ENCODE peak calls at places on chromosomes 4 and X, in eight cellular contexts. I is K562, C is endothelial cell of umbilical vein, B is HepG2, W is GM12878, Q is HCT116, A is SK-N-SH, U is H1. E is an unnamed sample.

GRCh38 chr4:174523003-174523693 is 860 bp upstream of the HPGD start:
- DNase-seq in B (no peak), C (no peak), A (no peak), W (no peak), U (no peak), I (no peak), Q (no peak), E (peak; percentile 22)

GRCh38 chrX:129961180-129962083 is 21.0 kb upstream of the BCORL1 start:
- DNase-seq in A (no peak), C (no peak), W (peak; percentile 17), U (peak; percentile 72), Q (peak; percentile 12), B (peak; percentile 44), I (peak; percentile 88), E (peak; percentile 80)

GRCh38 chrX:133726211-133726630 is 259.2 kb downstream of the GPC3 start:
- DNase-seq in C (peak; percentile 15), A (no peak), U (no peak), I (no peak), B (peak; percentile 27), Q (peak; percentile 27), W (no peak), E (no peak)

GRCh38 chrX:69019073-69019890 is 146.0 kb downstream of the PJA1 start:
- DNase-seq in W (no peak), I (no peak), C (no peak), Q (no peak), U (no peak), A (no peak), B (no peak), E (no peak)

GRCh38 chrX:47595701-47596655 is 13.7 kb downstream of the TIMP1 start:
- DNase-seq in A (no peak), U (no peak), I (no peak), B (no peak), Q (no peak), C (peak; percentile 60), W (no peak), E (no peak)

GRCh38 chr4:11691236-11691635 is 262.5 kb upstream of the HS3ST1 start:
- DNase-seq in W (no peak), I (no peak), B (no peak), U (no peak), Q (no peak), C (peak; percentile 61), A (no peak), E (no peak)

GRCh38 chr4:98688416-98689290 is 30.2 kb upstream of the TSPAN5 start:
- DNase-seq in I (peak; percentile 58), C (peak; percentile 90), Q (peak; percentile 60), U (no peak), A (peak; percentile 29), B (peak; percentile 9), W (no peak), E (no peak)

GRCh38 chr4:156606444-156607197 is 365.0 kb downstream of the PDGFC start:
- DNase-seq in B (no peak), W (no peak), I (no peak), C (no peak), U (no peak), A (no peak), Q (no peak), E (no peak)

GRCh38 chrX:151870603-151871002 is 42.1 kb upstream of the MAGEA4 start:
- DNase-seq in I (no peak), C (peak; percentile 90), Q (peak; percentile 13), U (no peak), W (no peak), A (no peak), B (peak; percentile 2), E (no peak)

GRCh38 chr4:55670695-55671094 is 34.6 kb upstream of the NMU start:
- DNase-seq in B (no peak), A (no peak), W (no peak), U (no peak), C (no peak), I (peak; percentile 47), Q (no peak), E (no peak)

GRCh38 chrX:45851434-45851991 is 650.8 kb upstream of the DIPK2B start:
- DNase-seq in A (peak; percentile 15), B (no peak), I (no peak), W (no peak), Q (peak; percentile 49), U (peak; percentile 65), C (peak; percentile 1), E (peak; percentile 83)

DNA sequence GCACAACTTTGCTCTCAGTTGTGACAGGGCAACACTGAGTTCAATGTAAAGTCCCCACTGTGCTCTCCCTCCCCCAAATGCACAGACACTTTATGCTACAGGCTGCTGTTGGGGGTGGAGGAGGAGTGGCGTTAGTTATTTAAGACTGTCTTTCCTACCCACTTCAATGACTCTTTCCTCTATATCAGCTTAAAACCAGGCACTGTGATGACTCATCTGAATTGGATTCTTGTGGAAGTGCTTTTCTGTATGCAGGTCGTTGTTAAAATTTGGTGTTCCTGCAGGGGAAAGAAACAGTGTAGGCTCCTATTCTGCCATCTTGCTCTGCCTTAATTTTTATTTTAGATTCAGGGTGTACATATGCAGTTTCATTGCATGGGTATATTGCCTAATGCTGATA is 1157.2 kb upstream of the ADGRL3 start:
- DNase-seq in Q (no peak), C (no peak), A (no peak), W (no peak), I (no peak), B (no peak), U (no peak), E (no peak)
- TF ChIP-seq POLR2AphosphoS5 in Q (no peak), C (no peak), A (no peak), W (no peak), I (no peak), B (no peak), U (no peak), E (no peak)

GRCh38 chrX:104098919-104099318 is 13.4 kb upstream of the ZCCHC18 start:
- DNase-seq in A (no peak), B (no peak), Q (no peak), W (no peak), I (no peak), C (no peak), U (no peak), E (no peak)

GRCh38 chrX:104098151-104098808 is 14.0 kb upstream of the ZCCHC18 start:
- DNase-seq in W (no peak), C (peak; percentile 74), Q (peak; percentile 60), I (peak; percentile 31), B (peak; percentile 22), U (no peak), A (peak; percentile 52), E (peak; percentile 69)
- H3K4me2 ChIP-seq in W (no peak overlapping the region), C (no peak overlapping the region), Q (no peak overlapping the region), I (no peak overlapping the region), B (no peak overlapping the region), U (no peak overlapping the region), A (no peak overlapping the region), E (no peak overlapping the region)

GRCh38 chr4:48018112-48018511 is 1.5 kb downstream of the NIPAL1 start:
- DNase-seq in C (no peak), A (no peak), Q (no peak), I (no peak), B (no peak), W (no peak), U (no peak), E (no peak)

GRCh38 chr4:48017108-48017527 is 546 bp downstream of the NIPAL1 start:
- DNase-seq in W (no peak), U (peak; percentile 72), Q (peak; percentile 51), B (no peak), A (peak; percentile 68), C (peak; percentile 56), I (peak; percentile 58), E (peak; percentile 73)

GRCh38 chr4:48015678-48016077 is 803 bp downstream of the CNGA1 start:
- DNase-seq in W (no peak), Q (no peak), I (no peak), U (no peak), B (no peak), C (no peak), A (no peak), E (no peak)

GRCh38 chr4:48015216-48015615 is 1.3 kb downstream of the CNGA1 start:
- DNase-seq in B (no peak), Q (no peak), U (no peak), W (no peak), C (no peak), A (no peak), I (no peak), E (no peak)

GRCh38 chr4:48016141-48017107 is at the start of the genes CNGA1 and NIPAL1:
- DNase-seq in B (peak; percentile 66), Q (peak; percentile 63), W (no peak), I (peak; percentile 95), U (peak; percentile 93), A (peak; percentile 94), C (peak; percentile 63), E (peak; percentile 96)
- TF ChIP-seq POLR2AphosphoS5 in B (no peak), Q (peak; percentile 74), W (no peak), I (no peak), U (no peak), A (no peak), C (peak; percentile 5), E (peak; percentile 80)

GRCh38 chr4:40192286-40193017 is 4.4 kb upstream of the RHOH start:
- DNase-seq in Q (no peak), B (peak; percentile 16), W (no peak), A (no peak), U (peak; percentile 41), I (no peak), C (no peak), E (no peak)

GRCh38 chr4:40189997-40190396 is 6.8 kb upstream of the RHOH start:
- DNase-seq in Q (no peak), I (no peak), W (no peak), C (no peak), A (no peak), U (no peak), B (no peak), E (no peak)

GRCh38 chr4:40190880-40191815 is 5.7 kb upstream of the RHOH start:
- DNase-seq in A (no peak), C (no peak), B (peak; percentile 75), Q (no peak), I (no peak), U (peak; percentile 42), W (no peak), E (no peak)

GRCh38 chr4:40193018-40193571 is 3.7 kb upstream of the RHOH start:
- DNase-seq in Q (no peak), A (no peak), U (peak; percentile 42), B (peak; percentile 7), C (no peak), I (peak; percentile 27), W (no peak), E (no peak)

DNA sequence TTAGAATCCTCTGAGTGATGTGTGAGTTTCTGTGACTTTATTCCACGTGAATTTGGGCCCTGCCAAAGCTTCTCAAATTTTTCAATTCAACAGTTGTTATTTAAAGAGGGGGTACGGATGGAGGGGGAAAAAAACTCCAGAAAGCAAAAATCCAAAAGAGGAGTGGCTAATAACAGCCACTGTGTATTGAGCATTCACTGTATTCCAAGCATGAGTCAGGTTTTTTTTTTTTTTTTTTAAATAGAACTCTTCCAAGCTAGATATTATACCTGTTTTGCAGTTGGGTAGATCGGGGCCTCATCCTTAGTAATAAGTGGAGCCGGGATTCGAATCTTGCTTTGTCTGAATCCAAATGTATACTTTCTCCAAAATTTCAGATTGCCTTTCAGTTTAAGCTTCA is 6.4 kb upstream of the RHOH start:
- DNase-seq in Q (no peak), W (no peak), U (no peak), B (no peak), I (no peak), A (no peak), C (no peak), E (no peak)
- H3K4me2 ChIP-seq in Q (no peak overlapping the region), W (peak overlapping the region; percentile 81), U (no peak overlapping the region), B (peak overlapping the region; percentile 82), I (peak overlapping the region; percentile 22), A (no peak overlapping the region), C (no peak overlapping the region), E (no peak overlapping the region)

GRCh38 chr4:185033072-185033471 is 14.8 kb downstream of the HELT start:
- DNase-seq in I (no peak), A (no peak), C (no peak), Q (no peak), W (no peak), B (no peak), U (no peak), E (no peak)
- TF ChIP-seq POLR2AphosphoS5 in I (no peak), A (no peak), C (no peak), Q (no peak), W (no peak), B (no peak), U (no peak), E (no peak)